ENCODE peak calls at places on chromosomes 16 and 17, in four cellular contexts. One of them, this sample, is unnamed.

GRCh38 chr16:4090476-4090875 is 25.8 kb downstream of the ADCY9 start:
- DNase-seq in effector memory CD4-positive, alpha-beta T cell: no peak
- DNase-seq in transverse colon: peak; percentile 47
- DNase-seq in mesenchymal stem cell: no peak
- DNase-seq in this sample: no peak

GRCh38 chr16:50547340-50547865 is 793 bp upstream of the NKD1 start:
- DNase-seq in effector memory CD4-positive, alpha-beta T cell: peak; percentile 86
- DNase-seq in transverse colon: peak; percentile 56
- DNase-seq in mesenchymal stem cell: no peak
- DNase-seq in this sample: peak; percentile 71

GRCh38 chr17:4329838-4330237 is 36.6 kb downstream of the UBE2G1 start:
- DNase-seq in effector memory CD4-positive, alpha-beta T cell: no peak
- DNase-seq in transverse colon: no peak
- DNase-seq in mesenchymal stem cell: peak; percentile 99
- DNase-seq in this sample: no peak

GRCh38 chr17:59870482-59870881 is 22.3 kb downstream of the TUBD1 start:
- DNase-seq in effector memory CD4-positive, alpha-beta T cell: no peak
- DNase-seq in transverse colon: no peak
- DNase-seq in mesenchymal stem cell: no peak
- DNase-seq in this sample: no peak

GRCh38 chr16:66476328-66477027 is 49.4 kb downstream of the BEAN1 start:
- DNase-seq in effector memory CD4-positive, alpha-beta T cell: peak; percentile 10
- DNase-seq in transverse colon: no peak
- DNase-seq in mesenchymal stem cell: peak; percentile 1
- DNase-seq in this sample: peak; percentile 9

GRCh38 chr17:76905836-76906235 is 37.6 kb downstream of the MGAT5B start:
- DNase-seq in effector memory CD4-positive, alpha-beta T cell: no peak
- DNase-seq in transverse colon: no peak
- DNase-seq in mesenchymal stem cell: no peak
- DNase-seq in this sample: no peak

GRCh38 chr16:59210955-59211541 is 476.9 kb upstream of the GOT2 start:
- DNase-seq in effector memory CD4-positive, alpha-beta T cell: no peak
- DNase-seq in transverse colon: no peak
- DNase-seq in mesenchymal stem cell: peak; percentile 62
- DNase-seq in this sample: peak; percentile 80

GRCh38 chr17:63838586-63839184 is 3.8 kb downstream of the SMARCD2 start:
- DNase-seq in effector memory CD4-positive, alpha-beta T cell: no peak
- DNase-seq in transverse colon: peak; percentile 82
- DNase-seq in mesenchymal stem cell: peak; percentile 20
- DNase-seq in this sample: no peak

GRCh38 chr17:6853764-6854442 is 22.4 kb upstream of the TEKT1 start:
- DNase-seq in effector memory CD4-positive, alpha-beta T cell: no peak
- DNase-seq in transverse colon: no peak
- DNase-seq in mesenchymal stem cell: no peak
- DNase-seq in this sample: no peak

DNA sequence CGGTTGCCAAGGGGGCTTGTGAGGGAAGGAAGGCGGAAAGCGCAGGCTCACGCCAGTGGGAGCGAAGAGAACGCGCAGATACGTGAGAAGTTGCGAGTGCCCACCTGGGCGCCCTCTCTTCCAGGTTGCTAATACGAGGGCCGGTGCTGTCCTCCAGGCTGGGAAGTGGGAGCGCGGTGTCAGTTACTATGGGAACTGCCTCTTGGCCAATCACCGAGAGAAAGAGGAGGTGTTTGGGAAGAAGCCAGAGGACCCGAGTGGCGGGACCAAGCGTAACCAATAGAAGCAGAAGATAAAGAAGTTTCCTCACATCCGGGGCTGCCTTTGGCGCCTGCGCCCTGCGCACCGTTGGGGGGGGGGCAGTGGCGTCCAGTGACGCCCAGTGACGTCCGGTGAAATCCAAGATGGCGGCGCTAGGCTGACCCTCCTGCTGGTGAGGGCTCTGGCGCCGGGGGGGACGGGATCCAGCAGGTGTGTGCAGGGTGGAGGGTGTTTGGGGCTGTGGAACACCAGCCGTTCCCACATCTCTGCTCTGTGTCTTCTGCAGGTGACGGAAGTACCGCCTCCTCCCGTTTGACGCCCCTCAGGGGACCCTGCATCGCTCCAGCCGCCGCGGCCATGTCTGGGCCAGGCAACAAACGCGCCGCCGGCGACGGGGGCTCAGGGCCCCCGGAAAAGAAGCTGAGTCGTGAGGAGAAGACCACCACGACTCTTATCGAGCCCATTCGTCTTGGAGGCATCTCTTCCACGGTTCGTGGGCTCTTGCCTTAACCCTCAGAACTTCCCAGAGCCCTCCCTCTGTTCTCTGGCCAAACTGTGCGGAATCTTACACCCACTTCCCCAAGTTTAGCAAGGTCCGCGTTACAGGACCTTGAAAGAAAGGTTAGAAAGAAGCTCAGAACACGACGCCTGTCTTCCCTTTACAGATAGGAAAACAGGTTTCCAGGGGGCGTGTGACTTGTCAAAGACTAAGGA is at the start of the genes CFAP119 and RNF40:
- DNase-seq in effector memory CD4-positive, alpha-beta T cell: peak; percentile 90
- DNase-seq in transverse colon: peak; percentile 96
- DNase-seq in mesenchymal stem cell: peak; percentile 99
- DNase-seq in this sample: peak; percentile 99
- H3K4me1 ChIP-seq in effector memory CD4-positive, alpha-beta T cell: peaks cover 19% of the 10 kb centered on the region
- H3K4me1 ChIP-seq in transverse colon: peaks cover 28% of the 10 kb centered on the region
- H3K4me1 ChIP-seq in mesenchymal stem cell: peaks cover 10% of the 10 kb centered on the region
- H3K4me1 ChIP-seq in this sample: peaks cover 15% of the 10 kb centered on the region

GRCh38 chr17:78132086-78132676 is 1.6 kb downstream of the TMC8 start:
- DNase-seq in effector memory CD4-positive, alpha-beta T cell: peak; percentile 52
- DNase-seq in transverse colon: peak; percentile 83
- DNase-seq in mesenchymal stem cell: no peak
- DNase-seq in this sample: no peak
- H3K4me3 ChIP-seq in effector memory CD4-positive, alpha-beta T cell: peak overlapping the region; percentile 97
- H3K4me3 ChIP-seq in transverse colon: peak overlapping the region; percentile 7
- H3K4me3 ChIP-seq in mesenchymal stem cell: no peak overlapping the region
- H3K4me3 ChIP-seq in this sample: no peak overlapping the region

DNA sequence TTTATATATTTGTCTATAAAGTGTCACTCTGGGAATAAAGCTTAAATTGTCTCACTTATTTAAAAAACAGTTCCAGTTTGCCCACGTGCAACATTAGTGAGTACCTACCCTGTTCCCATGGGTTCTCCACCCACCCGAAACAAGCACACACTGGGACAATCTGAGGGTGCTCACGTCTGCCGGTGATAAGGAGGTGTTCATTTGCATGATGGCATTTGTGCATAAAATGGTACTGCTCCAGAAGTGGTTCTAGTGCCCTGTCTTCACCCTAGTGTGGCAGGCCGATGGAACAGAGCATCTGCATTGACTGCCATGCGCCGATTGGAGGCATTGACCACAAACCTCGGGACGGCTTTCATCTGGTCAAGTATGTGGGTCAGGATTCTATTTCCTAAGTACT is 35.6 kb upstream of the ENDOV start:
- DNase-seq in effector memory CD4-positive, alpha-beta T cell: no peak
- DNase-seq in transverse colon: no peak
- DNase-seq in mesenchymal stem cell: no peak
- DNase-seq in this sample: no peak
- H3K36me3 ChIP-seq in effector memory CD4-positive, alpha-beta T cell: peaks cover 99% of the 10 kb centered on the region
- H3K36me3 ChIP-seq in transverse colon: no peaks in the 10 kb centered on the region
- H3K36me3 ChIP-seq in mesenchymal stem cell: peaks cover 73% of the 10 kb centered on the region
- H3K36me3 ChIP-seq in this sample: peaks cover 62% of the 10 kb centered on the region

GRCh38 chr16:86616906-86617305 is 38.6 kb downstream of the FOXL1 start:
- DNase-seq in effector memory CD4-positive, alpha-beta T cell: no peak
- DNase-seq in transverse colon: no peak
- DNase-seq in mesenchymal stem cell: no peak
- DNase-seq in this sample: no peak
- H3K4me1 ChIP-seq in effector memory CD4-positive, alpha-beta T cell: no peaks in the 10 kb centered on the region
- H3K4me1 ChIP-seq in transverse colon: no peaks in the 10 kb centered on the region
- H3K4me1 ChIP-seq in mesenchymal stem cell: no peaks in the 10 kb centered on the region
- H3K4me1 ChIP-seq in this sample: no peaks in the 10 kb centered on the region

This sample was measured in HAP-1.